ENCODE peak calls at places on chromosomes 12 and 14, in nine cellular contexts. N, C, E, X, J, M, V, F and D are unnamed samples.

GRCh38 chr14:59705866-59706265 is 129.3 kb upstream of the CCDC175 start:
- DNase-seq in J (no peak), N (no peak), M (no peak), X (no peak), V (no peak), F (no peak), E (no peak), C (no peak), D (no peak)

GRCh38 chr14:63956326-63956725 is 103.5 kb downstream of the SYNE2 start:
- DNase-seq in M (no peak), F (no peak), C (no peak), V (no peak), J (no peak), N (no peak), X (no peak), E (no peak), D (no peak)

GRCh38 chr12:21615441-21615840 is 10.8 kb upstream of the GYS2 start:
- DNase-seq in M (no peak), J (no peak), V (no peak), C (no peak), F (no peak), X (no peak), E (no peak), N (no peak), D (no peak)

GRCh38 chr14:49621114-49621881 is 699 bp downstream of the MGAT2 start:
- DNase-seq in N (no peak), F (peak), C (peak), X (peak), E (peak), J (peak), V (peak), M (peak), D (peak)

GRCh38 chr12:65335021-65335714 is 56.7 kb downstream of the MSRB3 start:
- DNase-seq in V (no peak), N (peak), C (peak), X (no peak), E (no peak), F (no peak), J (peak), M (no peak), D (no peak)

GRCh38 chr12:14394317-14395058 is 29.0 kb downstream of the ATF7IP start:
- DNase-seq in J (no peak), N (peak), X (no peak), M (no peak), C (peak), E (no peak), F (peak), V (peak), D (no peak)

GRCh38 chr12:28130625-28131598 is 59.3 kb upstream of the CCDC91 start:
- DNase-seq in F (no peak), V (no peak), C (no peak), X (no peak), M (no peak), E (no peak), N (peak), J (no peak), D (no peak)

GRCh38 chr14:104600141-104600643 is 4.4 kb downstream of the TMEM179 start:
- DNase-seq in X (no peak), C (no peak), N (no peak), M (no peak), V (peak), J (no peak), E (peak), F (no peak), D (peak)

GRCh38 chr12:6996040-6996441 is 22.2 kb downstream of the LPCAT3 start:
- DNase-seq in M (no peak), C (peak), N (peak), E (no peak), F (no peak), V (no peak), X (no peak), J (no peak), D (no peak)

GRCh38 chr14:77131206-77131605 is 10.4 kb downstream of the ZDHHC22 start:
- DNase-seq in C (no peak), E (no peak), J (no peak), M (no peak), F (no peak), X (no peak), V (no peak), N (no peak), D (no peak)

GRCh38 chr14:89185919-89186849 is 230.8 kb downstream of the FOXN3 start:
- DNase-seq in J (no peak), C (no peak), M (no peak), N (peak), E (no peak), V (no peak), X (no peak), F (no peak), D (no peak)